ENCODE peak calls at places on chromosomes 6 and 20, in six cellular contexts. J is colonic mucosa; R is neural crest cell; Z is HFFc6; P is AG04449; O is stimulated activated CD8-positive, alpha-beta memory T cell treated with anti-CD3 and anti-CD28 coated beads, Interleukin-2, amount 100 ng/mL, for 1 hour. H is an unnamed sample.

GRCh38 chr6:69868961-69869360 is 2.6 kb downstream of the COL19A1 start:
- DNase-seq in J (no peak), R (no peak), Z (no peak), P (no peak), O (no peak), H (no peak)

GRCh38 chr6:84392292-84392691 is 164.8 kb upstream of the CEP162 start:
- DNase-seq in J (no peak), R (no peak), Z (no peak), P (no peak), O (no peak), H (no peak)

GRCh38 chr6:112007254-112007653 is 46.6 kb upstream of the CCN6 start:
- DNase-seq in J (no peak), R (no peak), Z (no peak), P (no peak), O (no peak), H (no peak)

GRCh38 chr6:40288919-40289318 is 298.2 kb downstream of the LRFN2 start:
- DNase-seq in J (no peak), R (no peak), Z (no peak), P (no peak), O (no peak), H (no peak)

GRCh38 chr20:23122959-23123655 is 37.0 kb upstream of the CD93 start:
- DNase-seq in J (no peak), R (no peak), Z (no peak), P (no peak), O (no peak), H (no peak)

GRCh38 chr20:40506567-40506966 is 182.5 kb downstream of the MAFB start:
- DNase-seq in J (peak), R (no peak), Z (no peak), P (peak), O (no peak), H (peak)

GRCh38 chr6:125444234-125444949 is 142.6 kb upstream of the HDDC2 start:
- DNase-seq in J (no peak), R (peak), Z (no peak), P (no peak), O (no peak), H (no peak)

GRCh38 chr6:40722553-40723258 is 135.5 kb upstream of the LRFN2 start:
- DNase-seq in J (no peak), R (no peak), Z (no peak), P (no peak), O (no peak), H (no peak)

GRCh38 chr6:42084889-42085288 is 34.6 kb downstream of the TAF8 start:
- DNase-seq in J (no peak), R (no peak), Z (no peak), P (no peak), O (no peak), H (no peak)

GRCh38 chr20:53386186-53386681 is 207.4 kb downstream of the ZNF217 start:
- DNase-seq in J (no peak), R (no peak), Z (no peak), P (no peak), O (no peak), H (no peak)

GRCh38 chr20:47866480-47866879 is 81.2 kb upstream of the SULF2 start:
- DNase-seq in J (no peak), R (no peak), Z (no peak), P (no peak), O (no peak), H (no peak)

GRCh38 chr6:5851261-5851757 is 155.4 kb downstream of the NRN1 start:
- DNase-seq in J (peak), R (peak), Z (no peak), P (no peak), O (peak), H (peak)

GRCh38 chr20:1817577-1818211 is 77.5 kb upstream of the SIRPA start:
- DNase-seq in J (no peak), R (no peak), Z (no peak), P (no peak), O (no peak), H (no peak)

GRCh38 chr6:43347444-43347843 is 22.0 kb downstream of the ZNF318 start:
- DNase-seq in J (no peak), R (no peak), Z (no peak), P (no peak), O (no peak), H (no peak)

GRCh38 chr6:34514593-34515472 is 41.3 kb downstream of the SPDEF start:
- DNase-seq in J (no peak), R (peak), Z (peak), P (no peak), O (no peak), H (peak)

GRCh38 chr20:54076259-54076658 is 5.9 kb upstream of the BCAS1 start:
- DNase-seq in J (no peak), R (no peak), Z (no peak), P (no peak), O (no peak), H (no peak)

GRCh38 chr20:46752639-46753235 is 43.3 kb downstream of the SLC2A10 start:
- DNase-seq in J (peak), R (peak), Z (peak), P (no peak), O (no peak), H (peak)

GRCh38 chr6:128519132-128519930 is 1.1 kb downstream of the PTPRK start:
- DNase-seq in J (peak), R (peak), Z (peak), P (no peak), O (peak), H (peak)

GRCh38 chr20:60200305-60200918 is 242.2 kb downstream of the CDH26 start:
- DNase-seq in J (no peak), R (no peak), Z (no peak), P (no peak), O (no peak), H (no peak)

GRCh38 chr20:32511358-32512046 is 73.6 kb downstream of the NOL4L start:
- DNase-seq in J (no peak), R (no peak), Z (no peak), P (no peak), O (no peak), H (no peak)

GRCh38 chr6:2855061-2855519 is 13.4 kb upstream of the SERPINB1 start:
- DNase-seq in J (no peak), R (peak), Z (no peak), P (no peak), O (no peak), H (no peak)

GRCh38 chr6:141829996-141830395 is 302.7 kb upstream of the GJE1 start:
- DNase-seq in J (no peak), R (no peak), Z (no peak), P (no peak), O (no peak), H (no peak)

GRCh38 chr6:49269190-49269589 is 193.9 kb downstream of the MMUT start:
- DNase-seq in J (no peak), R (no peak), Z (peak), P (no peak), O (no peak), H (no peak)

GRCh38 chr6:15586528-15586927 is 76.3 kb downstream of the DTNBP1 start:
- DNase-seq in J (no peak), R (no peak), Z (no peak), P (no peak), O (no peak), H (no peak)

GRCh38 chr20:22460803-22461202 is 123.6 kb downstream of the FOXA2 start:
- DNase-seq in J (no peak), R (no peak), Z (no peak), P (no peak), O (no peak), H (no peak)

GRCh38 chr20:8602389-8603116 is 466.3 kb upstream of the PLCB4 start:
- DNase-seq in J (no peak), R (no peak), Z (no peak), P (no peak), O (no peak), H (no peak)

GRCh38 chr6:170250451-170250850 is 40.4 kb downstream of the DLL1 start:
- DNase-seq in J (no peak), R (no peak), Z (no peak), P (no peak), O (no peak), H (no peak)

GRCh38 chr6:125377621-125378020 is 75.9 kb upstream of the HDDC2 start:
- DNase-seq in J (no peak), R (no peak), Z (no peak), P (no peak), O (no peak), H (no peak)

GRCh38 chr6:89675949-89676753 is 37.6 kb upstream of the LYRM2 start:
- DNase-seq in J (no peak), R (no peak), Z (no peak), P (peak), O (no peak), H (no peak)

GRCh38 chr20:25274481-25274880 is 26.6 kb downstream of the PYGB start:
- DNase-seq in J (no peak), R (no peak), Z (no peak), P (no peak), O (no peak), H (no peak)

GRCh38 chr6:108750801-108751200 is 97.4 kb upstream of the ARMC2 start:
- DNase-seq in J (no peak), R (no peak), Z (no peak), P (no peak), O (no peak), H (no peak)

GRCh38 chr6:24719125-24719931 is at the start of gene C6orf62:
- DNase-seq in J (peak), R (no peak), Z (peak), P (no peak), O (no peak), H (no peak)